ENCODE peak calls at places on chromosomes 2 and 18, in eight cellular contexts. U is stimulated activated CD8-positive, alpha-beta memory T cell treated with anti-CD3 and anti-CD28 coated beads, Interleukin-4, amount 100 ng/mL, for 4 hours; B is cardiac muscle cell; X is A673; L is GM12865; C is endodermal cell; K is activated T-helper 1 cell treated with anti-CD3 and anti-CD28 coated beads, Interleukin-2, amount 50 U/mL, for 16 hours; P is NCI-H1417. S is an unnamed sample.

GRCh38 chr2:26175716-26176615 is 3.1 kb downstream of the GAREM2 start:
- DNase-seq in K (no peak), B (peak), L (no peak), U (no peak), P (no peak), X (no peak), C (peak), S (no peak)

GRCh38 chr2:219736196-219736595 is 108.8 kb downstream of the SLC4A3 start:
- DNase-seq in C (peak), X (peak), U (no peak), L (peak), K (no peak), P (peak), B (peak), S (peak)

GRCh38 chr2:221791840-221792239 is 219.7 kb upstream of the EPHA4 start:
- DNase-seq in X (no peak), C (no peak), L (no peak), P (no peak), U (no peak), B (no peak), K (no peak), S (no peak)

GRCh38 chr18:49250819-49251388 is 209.5 kb downstream of the DYM start:
- DNase-seq in C (no peak), K (no peak), U (no peak), X (peak), L (peak), B (peak), P (peak), S (no peak)

GRCh38 chr2:18304849-18305248 is 255.6 kb downstream of the RDH14 start:
- DNase-seq in P (no peak), K (no peak), C (no peak), L (no peak), B (no peak), U (no peak), X (no peak), S (no peak)

GRCh38 chr18:7668392-7668791 is 101.3 kb downstream of the PTPRM start:
- DNase-seq in K (no peak), L (no peak), C (no peak), X (no peak), B (no peak), P (no peak), U (no peak), S (no peak)

GRCh38 chr2:28391564-28392296 is 928 bp upstream of the FOSL2 start:
- DNase-seq in P (peak), U (peak), C (peak), L (peak), X (peak), B (peak), K (no peak), S (peak)

GRCh38 chr2:218727502-218728165 is 17.0 kb downstream of the TTLL4 start:
- DNase-seq in K (no peak), P (no peak), C (no peak), B (no peak), U (no peak), L (peak), X (peak), S (no peak)

GRCh38 chr2:209845666-209846065 is 74.0 kb downstream of the UNC80 start:
- DNase-seq in C (no peak), X (no peak), P (no peak), L (no peak), U (no peak), B (no peak), K (no peak), S (no peak)

GRCh38 chr2:84832772-84833461 is 48.0 kb downstream of the TRABD2A start:
- DNase-seq in U (no peak), B (no peak), L (peak), C (no peak), P (no peak), K (no peak), X (no peak), S (no peak)

GRCh38 chr2:3173031-3173430 is 204.6 kb downstream of the EIPR1 start:
- DNase-seq in B (no peak), L (no peak), U (no peak), X (no peak), K (no peak), P (no peak), C (no peak), S (no peak)

GRCh38 chr2:51613-52012 is 5.3 kb upstream of the FAM110C start:
- DNase-seq in X (no peak), K (no peak), P (no peak), C (no peak), L (no peak), B (no peak), U (no peak), S (no peak)

GRCh38 chr2:75528221-75528977 is 32.3 kb downstream of the EVA1A start:
- DNase-seq in C (peak), X (peak), B (no peak), P (peak), U (no peak), L (no peak), K (no peak), S (no peak)

GRCh38 chr2:144137705-144138428 is 382.1 kb downstream of the ZEB2 start:
- DNase-seq in K (no peak), C (no peak), U (no peak), L (no peak), X (no peak), B (no peak), P (no peak), S (no peak)

GRCh38 chr2:223786236-223786635 is 51.1 kb downstream of the AP1S3 start:
- DNase-seq in B (no peak), K (no peak), U (no peak), L (no peak), P (no peak), X (no peak), C (no peak), S (no peak)

GRCh38 chr2:134372141-134372540 is 118.3 kb downstream of the MGAT5 start:
- DNase-seq in B (no peak), U (no peak), L (no peak), K (no peak), X (no peak), P (no peak), C (no peak), S (no peak)

GRCh38 chr2:17171446-17172049 is 346.7 kb downstream of the RAD51AP2 start:
- DNase-seq in K (no peak), L (peak), B (peak), U (no peak), P (no peak), X (peak), C (peak), S (peak)

GRCh38 chr2:240245706-240246105 is 105.2 kb upstream of the OTOS start:
- DNase-seq in K (no peak), U (no peak), C (no peak), P (no peak), B (no peak), L (no peak), X (no peak), S (no peak)

GRCh38 chr2:234218261-234219180 is 168.0 kb downstream of the SPP2 start:
- DNase-seq in B (peak), C (no peak), U (no peak), L (no peak), P (no peak), X (no peak), K (no peak), S (no peak)

GRCh38 chr2:240716130-240716798 is 24.6 kb downstream of the AQP12A start:
- DNase-seq in U (no peak), P (no peak), L (no peak), B (no peak), K (no peak), C (no peak), X (no peak), S (no peak)

GRCh38 chr2:64402876-64403275 is 51.1 kb upstream of the LGALSL start:
- DNase-seq in C (no peak), K (no peak), U (no peak), X (no peak), L (no peak), B (no peak), P (no peak), S (no peak)

GRCh38 chr2:174051741-174052638 is 86.8 kb upstream of the SP3 start:
- DNase-seq in C (peak), U (no peak), P (no peak), X (peak), L (no peak), B (peak), K (no peak), S (peak)

GRCh38 chr2:25375989-25376545 is 34.3 kb upstream of the DNMT3A start:
- DNase-seq in X (no peak), P (no peak), B (no peak), C (no peak), U (no peak), L (no peak), K (no peak), S (no peak)

GRCh38 chr18:23867011-23867410 is 147.5 kb upstream of the TTC39C start:
- DNase-seq in P (no peak), C (no peak), K (no peak), B (no peak), L (no peak), X (no peak), U (no peak), S (no peak)

GRCh38 chr2:45935791-45936622 is 284.5 kb downstream of the PRKCE start:
- DNase-seq in U (no peak), K (no peak), B (peak), X (peak), L (peak), C (peak), P (peak), S (peak)

GRCh38 chr2:68463287-68463877 is 3.7 kb downstream of the FBXO48 start:
- DNase-seq in B (peak), L (peak), X (peak), U (no peak), P (no peak), C (no peak), K (no peak), S (no peak)

GRCh38 chr2:185188656-185189055 is 549.9 kb upstream of the FSIP2 start:
- DNase-seq in K (no peak), B (no peak), U (no peak), X (no peak), P (no peak), C (no peak), L (no peak), S (no peak)

GRCh38 chr2:20471902-20472559 is 25.2 kb downstream of the RHOB start:
- DNase-seq in P (no peak), L (no peak), X (no peak), B (no peak), C (no peak), K (no peak), U (no peak), S (no peak)

GRCh38 chr18:36693931-36694661 is 134.7 kb downstream of the TPGS2 start:
- DNase-seq in P (peak), X (no peak), B (no peak), L (no peak), K (no peak), U (no peak), C (no peak), S (no peak)

GRCh38 chr2:85600951-85601770 is 1.3 kb downstream of the TMEM150A start:
- DNase-seq in P (no peak), U (no peak), B (no peak), C (peak), L (no peak), X (no peak), K (no peak), S (no peak)

GRCh38 chr2:242060212-242060835 is 190.8 kb downstream of the RTP5 start:
- DNase-seq in P (no peak), U (no peak), K (no peak), B (no peak), L (no peak), X (peak), C (peak), S (peak)

GRCh38 chr2:158743466-158743865 is 51.7 kb upstream of the DAPL1 start:
- DNase-seq in P (no peak), K (no peak), B (no peak), C (no peak), L (no peak), X (no peak), U (no peak), S (no peak)

GRCh38 chr18:48133675-48134251 is 203.3 kb upstream of the SMAD2 start:
- DNase-seq in X (no peak), C (no peak), U (no peak), K (no peak), B (no peak), L (no peak), P (peak), S (peak)

GRCh38 chr2:207143474-207144190 is 22.1 kb downstream of the KLF7 start:
- DNase-seq in B (peak), U (no peak), P (peak), C (peak), K (peak), L (peak), X (no peak), S (no peak)

GRCh38 chr18:10579079-10579867 is 53.4 kb downstream of the NAPG start:
- DNase-seq in K (no peak), B (no peak), X (no peak), P (no peak), U (no peak), L (no peak), C (no peak), S (peak)

GRCh38 chr2:70995227-70995729 is 605 bp upstream of the TEX261 start:
- DNase-seq in C (peak), P (peak), B (peak), K (no peak), U (peak), L (peak), X (peak), S (peak)

GRCh38 chr2:224952942-224953657 is 89.2 kb downstream of the DOCK10 start:
- DNase-seq in P (no peak), C (no peak), B (no peak), K (no peak), L (peak), X (no peak), U (no peak), S (no peak)

GRCh38 chr2:158539176-158539895 is 82.6 kb downstream of the PKP4 start:
- DNase-seq in B (no peak), C (no peak), U (no peak), X (peak), P (peak), L (no peak), K (no peak), S (peak)

GRCh38 chr2:181766129-181766528 is 85.8 kb upstream of the NEUROD1 start:
- DNase-seq in L (no peak), U (no peak), K (no peak), P (no peak), B (no peak), C (no peak), X (no peak), S (no peak)